ENCODE peak calls at places on chromosome 12, in eight cellular contexts. M is right atrium auricular region; D is IMR-90; O is CD8-positive, alpha-beta T cell; B is heart right ventricle; U is lung; Z is A549; K is HCT116. N is an unnamed sample.

GRCh38 chr12:102879144-102879763 is 37.8 kb downstream of the PAH start:
- DNase-seq in D (peak; percentile 6), Z (peak; percentile 91), U (no peak), M (peak; percentile 76), B (no peak), O (no peak), K (peak; percentile 76), N (peak; percentile 61)

GRCh38 chr12:122788387-122788786 is 14.0 kb downstream of the CCDC62 start:
- DNase-seq in Z (no peak), D (peak; percentile 41), U (no peak), B (no peak), O (no peak), M (no peak), K (no peak), N (no peak)

GRCh38 chr12:88339254-88339949 is 197.3 kb downstream of the TMTC3 start:
- DNase-seq in Z (no peak), D (peak; percentile 85), O (no peak), M (no peak), U (no peak), K (peak; percentile 3), B (no peak), N (peak; percentile 48)

GRCh38 chr12:29164477-29165163 is 15.5 kb downstream of the FAR2 start:
- DNase-seq in M (no peak), B (no peak), K (no peak), U (no peak), D (peak; percentile 62), O (no peak), Z (no peak), N (peak; percentile 12)

GRCh38 chr12:53505086-53505485 is 2.2 kb downstream of the NPFF start:
- DNase-seq in M (no peak), O (no peak), B (no peak), Z (no peak), K (no peak), U (no peak), D (peak; percentile 49), N (no peak)

GRCh38 chr12:128729628-128730121 is 94.1 kb downstream of the SLC15A4 start:
- DNase-seq in Z (peak; percentile 59), K (no peak), B (no peak), M (no peak), U (no peak), D (no peak), O (no peak), N (no peak)

GRCh38 chr12:100520048-100520769 is 46.5 kb downstream of the NR1H4 start:
- DNase-seq in U (no peak), O (no peak), B (no peak), K (no peak), M (no peak), Z (no peak), D (no peak), N (no peak)

GRCh38 chr12:46585854-46586621 is 213.5 kb upstream of the SLC38A2 start:
- DNase-seq in K (peak; percentile 16), U (peak; percentile 37), O (peak; percentile 38), M (no peak), Z (peak; percentile 50), D (peak; percentile 92), B (no peak), N (peak; percentile 58)

GRCh38 chr12:69602954-69603353 is 7.8 kb downstream of the LRRC10 start:
- DNase-seq in K (no peak), Z (peak; percentile 10), B (no peak), U (no peak), M (no peak), O (no peak), D (no peak), N (no peak)

GRCh38 chr12:4858385-4858784 is 51.3 kb upstream of the KCNA1 start:
- DNase-seq in B (peak; percentile 34), K (no peak), O (no peak), D (no peak), Z (no peak), U (no peak), M (no peak), N (no peak)

GRCh38 chr12:94229902-94230301 is 81.5 kb downstream of the PLXNC1 start:
- DNase-seq in K (no peak), B (no peak), U (no peak), Z (no peak), O (no peak), D (no peak), M (no peak), N (no peak)

GRCh38 chr12:96864335-96864734 is 42.7 kb upstream of the NEDD1 start:
- DNase-seq in B (no peak), K (no peak), O (no peak), D (no peak), Z (no peak), M (no peak), U (no peak), N (no peak)

GRCh38 chr12:38904932-38905479 is 385 bp downstream of the CPNE8 start:
- DNase-seq in Z (peak; percentile 94), D (no peak), K (peak; percentile 88), B (peak; percentile 85), M (peak; percentile 93), O (peak; percentile 21), U (peak; percentile 88), N (peak; percentile 54)
- H3K27ac ChIP-seq in Z (peak overlapping the region; percentile 96), D (no peak overlapping the region), K (peak overlapping the region; percentile 95), B (peak overlapping the region; percentile 88), M (peak overlapping the region; percentile 93), O (no peak overlapping the region), U (peak overlapping the region; percentile 79), N (peak overlapping the region; percentile 86)

GRCh38 chr12:113971392-113971791 is 5.3 kb upstream of the RBM19 start:
- DNase-seq in U (no peak), B (no peak), D (no peak), M (no peak), K (no peak), Z (no peak), O (no peak), N (no peak)

GRCh38 chr12:113961921-113962710 is 4.0 kb downstream of the RBM19 start:
- DNase-seq in K (no peak), O (no peak), B (no peak), D (peak; percentile 72), U (no peak), M (no peak), Z (peak; percentile 18), N (peak; percentile 6)

GRCh38 chr12:113967368-113967767 is 1.2 kb upstream of the RBM19 start:
- DNase-seq in U (no peak), K (no peak), D (no peak), O (no peak), B (no peak), Z (no peak), M (no peak), N (no peak)

GRCh38 chr12:113962733-113963132 is 3.4 kb downstream of the RBM19 start:
- DNase-seq in K (no peak), M (no peak), B (no peak), D (no peak), O (no peak), U (no peak), Z (no peak), N (no peak)

DNA sequence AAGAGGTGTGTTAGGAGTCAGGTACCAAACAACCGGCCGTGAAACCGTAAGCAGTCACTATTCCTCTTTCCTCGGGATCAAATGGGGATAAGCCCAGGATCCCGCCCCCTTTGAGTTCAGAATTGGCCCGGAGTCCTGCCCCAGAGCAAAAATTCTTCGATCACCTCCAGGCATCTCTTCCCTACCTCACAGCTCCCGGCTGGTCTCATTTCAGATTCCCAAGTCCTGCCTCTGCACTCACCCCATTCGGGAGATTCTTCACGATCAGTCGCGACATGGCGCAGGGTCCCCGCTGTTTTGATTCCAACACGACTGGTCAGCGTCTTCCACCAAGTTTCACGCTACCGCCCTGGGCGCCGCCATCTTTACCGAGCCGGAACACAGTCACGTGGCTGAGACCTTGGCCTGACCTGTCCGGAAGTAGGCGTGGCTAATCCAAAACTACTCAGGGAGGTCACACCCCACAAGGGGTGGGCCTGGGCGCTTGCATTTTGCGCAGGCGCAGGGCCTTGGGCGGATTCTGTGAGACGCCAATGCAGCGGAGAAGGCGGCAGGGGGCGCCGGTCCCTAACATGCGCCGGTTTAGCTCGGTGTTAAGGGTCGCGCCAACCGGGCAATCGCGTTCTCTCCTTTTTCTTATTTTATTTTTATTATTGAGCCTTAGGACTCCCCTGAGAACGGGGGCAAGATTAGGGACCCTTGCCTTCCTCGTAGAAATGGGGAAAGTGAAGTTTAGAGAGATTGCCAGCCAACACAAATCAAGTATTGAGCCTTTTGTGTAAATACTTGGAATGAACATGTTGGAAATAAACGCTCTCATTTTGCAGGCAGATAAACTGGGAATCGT is at the start of gene RBM19:
- DNase-seq in O (peak; percentile 98), M (peak; percentile 98), Z (peak; percentile 98), D (peak; percentile 97), B (peak; percentile 97), U (peak; percentile 98), K (peak; percentile 96), N (peak; percentile 76)
- H3K27ac ChIP-seq in O (peak within 1 kb of the TSS; percentile 63), M (peak within 1 kb of the TSS; percentile 58), Z (peak within 1 kb of the TSS; percentile 87), D (peak within 1 kb of the TSS; percentile 63), B (peak within 1 kb of the TSS; percentile 0), U (peak within 1 kb of the TSS; percentile 35), K (peak within 1 kb of the TSS; percentile 23), N (peak within 1 kb of the TSS; percentile 41)

DNA sequence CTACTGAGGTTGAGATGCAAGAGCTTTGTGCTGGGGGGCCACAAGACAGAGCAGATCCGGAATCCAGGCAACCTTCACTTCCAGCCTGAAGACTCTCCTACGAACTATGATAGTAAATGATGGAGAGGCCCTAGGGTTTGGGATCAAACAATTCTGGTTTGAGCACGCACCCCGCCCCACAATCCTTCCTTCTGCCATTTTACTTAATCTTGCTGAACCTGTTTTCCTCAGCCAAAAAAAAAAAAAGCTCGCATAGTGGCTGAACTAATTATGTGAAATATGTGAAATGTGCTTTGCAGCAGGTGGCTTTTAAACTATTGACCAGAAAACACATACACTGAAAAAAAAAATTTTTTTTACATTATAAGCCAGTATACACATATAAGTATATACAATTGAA is 677 bp upstream of the ITFG2 start:
- DNase-seq in K (no peak), D (no peak), B (no peak), M (no peak), U (no peak), Z (no peak), O (no peak), N (no peak)
- H3K27ac ChIP-seq in K (peak overlapping the region; percentile 74), D (no peak overlapping the region), B (peak overlapping the region; percentile 92), M (peak overlapping the region; percentile 93), U (no peak overlapping the region), Z (peak overlapping the region; percentile 92), O (peak overlapping the region; percentile 83), N (peak overlapping the region; percentile 79)

DNA sequence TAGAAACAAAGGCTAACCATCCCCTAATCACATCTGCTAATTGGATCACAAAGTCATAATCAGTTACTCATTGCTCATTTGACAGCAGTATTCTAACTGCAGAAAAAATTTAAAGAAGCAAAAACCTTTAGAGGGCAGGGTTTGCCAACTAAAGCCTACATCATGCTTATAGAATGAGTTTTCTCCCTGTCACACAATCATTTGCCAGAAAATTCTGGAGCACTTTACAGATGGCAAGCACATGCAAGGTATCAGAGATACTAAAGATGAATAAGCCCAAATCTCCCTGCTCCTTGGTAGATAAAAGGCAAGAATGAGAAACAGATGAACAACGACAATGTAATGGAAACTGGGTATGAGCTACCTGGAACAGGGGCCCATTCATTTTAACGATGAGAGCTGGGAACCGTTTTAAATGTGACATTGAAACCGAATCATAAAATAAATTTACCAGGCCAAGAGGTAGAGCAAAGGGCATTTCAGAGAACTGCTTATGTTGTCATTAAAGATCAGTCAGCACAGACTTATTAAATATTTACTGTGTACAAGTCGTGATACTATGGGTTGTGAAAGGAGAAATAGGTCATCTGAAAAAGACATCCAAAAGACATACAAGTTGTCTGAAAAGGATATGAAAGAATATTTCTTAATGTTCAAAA is 211.4 kb upstream of the ABCD2 start:
- DNase-seq in B (no peak), U (no peak), D (no peak), K (no peak), M (no peak), Z (no peak), O (no peak), N (no peak)
- H3K27ac ChIP-seq in B (no peak overlapping the region), U (no peak overlapping the region), D (no peak overlapping the region), K (no peak overlapping the region), M (no peak overlapping the region), Z (no peak overlapping the region), O (no peak overlapping the region), N (no peak overlapping the region)

N was measured in epithelial cell of prostate.